ENCODE peak calls at places on chromosomes 12 and 14, in eight cellular contexts. C is neural progenitor cell, Z is astrocyte of the spinal cord, N is GM12865, F is fibroblast of pulmonary artery, J is endothelial cell, P is WTC11, S is left ventricle myocardium inferior. H is an unnamed sample.

GRCh38 chr12:7156259-7157197 is 26.4 kb downstream of the CLSTN3 start:
- DNase-seq in C (no peak), Z (no peak), N (no peak), F (no peak), J (no peak), P (no peak), S (no peak), H (no peak)

GRCh38 chr14:106844608-106845285 is 1318.4 kb downstream of the TMEM121 start:
- DNase-seq in C (no peak), Z (no peak), N (peak), F (no peak), J (no peak), P (no peak), S (peak), H (peak)

GRCh38 chr12:131364903-131365820 is 345.7 kb upstream of the SFSWAP start:
- DNase-seq in C (no peak), Z (no peak), N (no peak), F (no peak), J (no peak), P (no peak), S (no peak), H (no peak)

GRCh38 chr12:104686196-104686595 is 229.4 kb downstream of the CHST11 start:
- DNase-seq in C (no peak), Z (peak), N (no peak), F (peak), J (no peak), P (no peak), S (no peak), H (no peak)

GRCh38 chr12:91496337-91496736 is 313.7 kb upstream of the DCN start:
- DNase-seq in C (no peak), Z (no peak), N (no peak), F (no peak), J (no peak), P (no peak), S (no peak), H (no peak)

GRCh38 chr12:128864516-128865186 is 11.4 kb downstream of the GLT1D1 start:
- DNase-seq in C (no peak), Z (no peak), N (no peak), F (no peak), J (no peak), P (no peak), S (peak), H (no peak)

GRCh38 chr12:28780096-28780495 is 369.0 kb upstream of the FAR2 start:
- DNase-seq in C (no peak), Z (peak), N (no peak), F (peak), J (no peak), P (no peak), S (no peak), H (no peak)

GRCh38 chr12:18895946-18896345 is 158.0 kb downstream of the CAPZA3 start:
- DNase-seq in C (peak), Z (no peak), N (no peak), F (no peak), J (no peak), P (peak), S (peak), H (no peak)

GRCh38 chr12:14256555-14257169 is 108.8 kb upstream of the ATF7IP start:
- DNase-seq in C (peak), Z (peak), N (peak), F (peak), J (peak), P (peak), S (peak), H (peak)

GRCh38 chr12:128365831-128366231 is 98.9 kb downstream of the TMEM132C start:
- DNase-seq in C (peak), Z (no peak), N (no peak), F (no peak), J (no peak), P (no peak), S (no peak), H (no peak)

GRCh38 chr14:99174081-99174851 is 97.7 kb downstream of the BCL11B start:
- DNase-seq in C (no peak), Z (no peak), N (no peak), F (no peak), J (no peak), P (peak), S (no peak), H (no peak)

GRCh38 chr12:90304231-90304630 is 595.6 kb upstream of the ATP2B1 start:
- DNase-seq in C (no peak), Z (no peak), N (no peak), F (no peak), J (no peak), P (no peak), S (no peak), H (no peak)

GRCh38 chr14:80956105-80956504 is 684 bp downstream of the TSHR start:
- DNase-seq in C (no peak), Z (no peak), N (no peak), F (no peak), J (no peak), P (no peak), S (no peak), H (no peak)

GRCh38 chr12:95615735-95616134 is 64.5 kb upstream of the USP44 start:
- DNase-seq in C (no peak), Z (no peak), N (no peak), F (peak), J (no peak), P (no peak), S (no peak), H (no peak)

GRCh38 chr12:62647586-62647985 is 181.0 kb downstream of the MON2 start:
- DNase-seq in C (no peak), Z (no peak), N (no peak), F (peak), J (no peak), P (no peak), S (peak), H (no peak)

GRCh38 chr12:91732086-91732485 is 413.6 kb downstream of the BTG1 start:
- DNase-seq in C (no peak), Z (peak), N (no peak), F (no peak), J (no peak), P (no peak), S (no peak), H (no peak)

GRCh38 chr14:101182476-101182875 is 279.0 kb upstream of the RTL1 start:
- DNase-seq in C (no peak), Z (no peak), N (no peak), F (no peak), J (no peak), P (no peak), S (no peak), H (no peak)

GRCh38 chr14:34874386-34875030 is 652 bp downstream of the BAZ1A start:
- DNase-seq in C (peak), Z (peak), N (peak), F (peak), J (peak), P (peak), S (peak), H (no peak)

GRCh38 chr12:7346571-7347225 is 42.8 kb downstream of the ACSM4 start:
- DNase-seq in C (no peak), Z (no peak), N (no peak), F (no peak), J (no peak), P (no peak), S (no peak), H (no peak)

GRCh38 chr12:124450376-124450750 is 117.0 kb downstream of the NCOR2 start:
- DNase-seq in C (no peak), Z (no peak), N (no peak), F (no peak), J (no peak), P (no peak), S (no peak), H (no peak)

GRCh38 chr12:57896437-57897201 is 44.7 kb upstream of the ATP23 start:
- DNase-seq in C (peak), Z (peak), N (peak), F (peak), J (peak), P (peak), S (peak), H (no peak)

GRCh38 chr12:2768224-2768961 is 26.4 kb upstream of the FKBP4 start:
- DNase-seq in C (no peak), Z (no peak), N (peak), F (no peak), J (no peak), P (no peak), S (no peak), H (no peak)

GRCh38 chr14:94045101-94045500 is 19.0 kb downstream of the OTUB2 start:
- DNase-seq in C (no peak), Z (no peak), N (no peak), F (no peak), J (no peak), P (no peak), S (no peak), H (no peak)

GRCh38 chr12:109818900-109819500 is 14.2 kb downstream of the TRPV4 start:
- DNase-seq in C (no peak), Z (no peak), N (no peak), F (peak), J (no peak), P (no peak), S (no peak), H (no peak)

GRCh38 chr12:116662612-116663144 is 75.2 kb downstream of the SPRING1 start:
- DNase-seq in C (peak), Z (peak), N (no peak), F (no peak), J (peak), P (no peak), S (no peak), H (no peak)

GRCh38 chr12:109461049-109461845 is 15.9 kb downstream of the KCTD10 start:
- DNase-seq in C (no peak), Z (peak), N (peak), F (peak), J (no peak), P (no peak), S (peak), H (no peak)

GRCh38 chr12:57759360-57759980 is 4.6 kb downstream of the MARCHF9 start:
- DNase-seq in C (no peak), Z (no peak), N (peak), F (peak), J (no peak), P (no peak), S (no peak), H (no peak)

GRCh38 chr12:41709463-41710285 is 435.0 kb downstream of the GXYLT1 start:
- DNase-seq in C (no peak), Z (no peak), N (no peak), F (no peak), J (no peak), P (no peak), S (no peak), H (no peak)

GRCh38 chr12:5140190-5140589 is 96.5 kb downstream of the KCNA5 start:
- DNase-seq in C (no peak), Z (no peak), N (no peak), F (no peak), J (no peak), P (no peak), S (no peak), H (no peak)

GRCh38 chr12:30807695-30808034 is 52.9 kb upstream of the CAPRIN2 start:
- DNase-seq in C (no peak), Z (no peak), N (no peak), F (no peak), J (no peak), P (no peak), S (no peak), H (no peak)
- TF ChIP-seq CTCF in C (no peak), Z (no peak), N (no peak), F (no peak), J (no peak), P (no peak), S (no peak), H (no peak)

DNA sequence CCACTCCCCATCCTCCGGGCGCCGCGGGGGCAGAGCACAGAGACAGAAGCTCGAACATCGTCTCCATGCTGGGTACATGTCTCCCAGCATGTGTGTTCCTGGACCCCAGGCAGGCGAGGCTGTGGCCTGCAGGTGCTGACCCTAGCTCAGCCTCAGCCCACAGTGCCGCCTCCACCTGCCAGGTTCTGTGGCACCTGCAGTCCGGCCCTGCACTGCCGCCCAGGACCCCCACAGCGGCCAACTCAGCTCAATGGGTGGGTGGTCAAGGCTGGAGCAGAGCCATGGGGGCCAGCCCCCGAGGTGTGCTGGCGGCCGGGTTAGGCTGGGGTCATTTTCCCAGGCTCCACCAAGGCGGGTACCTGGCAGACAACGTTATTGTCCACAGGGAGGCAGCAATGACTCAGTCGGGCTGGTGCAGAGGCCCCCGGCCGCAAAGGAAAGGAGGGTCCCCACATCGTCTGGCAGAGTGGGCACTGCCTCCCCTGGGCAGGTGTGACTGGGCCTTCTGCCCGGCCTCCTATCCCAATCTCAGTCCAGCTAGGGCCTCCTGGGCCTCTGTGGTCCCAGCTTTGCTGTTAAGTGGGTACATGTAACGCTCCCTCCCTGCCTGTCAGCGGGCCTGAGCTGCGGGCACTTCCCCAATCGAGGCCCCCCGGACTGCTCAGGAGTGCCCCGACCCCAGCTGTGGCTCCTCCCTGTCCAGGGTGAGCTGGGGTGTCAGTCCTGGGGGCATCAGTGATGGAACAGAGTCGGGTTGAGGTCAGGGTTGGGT is 20.2 kb upstream of the NUDT14 start:
- DNase-seq in C (peak), Z (no peak), N (no peak), F (no peak), J (no peak), P (peak), S (no peak), H (no peak)
- TF ChIP-seq CTCF in C (peak), Z (no peak), N (peak), F (peak), J (no peak), P (no peak), S (peak), H (no peak)

GRCh38 chr12:76789335-76790050 is 25.6 kb downstream of the ZDHHC17 start:
- DNase-seq in C (no peak), Z (no peak), N (no peak), F (no peak), J (no peak), P (no peak), S (no peak), H (no peak)

GRCh38 chr12:76787689-76788088 is 23.8 kb downstream of the ZDHHC17 start:
- DNase-seq in C (no peak), Z (no peak), N (no peak), F (no peak), J (no peak), P (no peak), S (no peak), H (no peak)

GRCh38 chr12:76786986-76787385 is 23.1 kb downstream of the ZDHHC17 start:
- DNase-seq in C (no peak), Z (no peak), N (no peak), F (no peak), J (no peak), P (no peak), S (no peak), H (no peak)

GRCh38 chr12:76792828-76793227 is 28.9 kb downstream of the ZDHHC17 start:
- DNase-seq in C (no peak), Z (no peak), N (no peak), F (no peak), J (no peak), P (no peak), S (no peak), H (no peak)

DNA sequence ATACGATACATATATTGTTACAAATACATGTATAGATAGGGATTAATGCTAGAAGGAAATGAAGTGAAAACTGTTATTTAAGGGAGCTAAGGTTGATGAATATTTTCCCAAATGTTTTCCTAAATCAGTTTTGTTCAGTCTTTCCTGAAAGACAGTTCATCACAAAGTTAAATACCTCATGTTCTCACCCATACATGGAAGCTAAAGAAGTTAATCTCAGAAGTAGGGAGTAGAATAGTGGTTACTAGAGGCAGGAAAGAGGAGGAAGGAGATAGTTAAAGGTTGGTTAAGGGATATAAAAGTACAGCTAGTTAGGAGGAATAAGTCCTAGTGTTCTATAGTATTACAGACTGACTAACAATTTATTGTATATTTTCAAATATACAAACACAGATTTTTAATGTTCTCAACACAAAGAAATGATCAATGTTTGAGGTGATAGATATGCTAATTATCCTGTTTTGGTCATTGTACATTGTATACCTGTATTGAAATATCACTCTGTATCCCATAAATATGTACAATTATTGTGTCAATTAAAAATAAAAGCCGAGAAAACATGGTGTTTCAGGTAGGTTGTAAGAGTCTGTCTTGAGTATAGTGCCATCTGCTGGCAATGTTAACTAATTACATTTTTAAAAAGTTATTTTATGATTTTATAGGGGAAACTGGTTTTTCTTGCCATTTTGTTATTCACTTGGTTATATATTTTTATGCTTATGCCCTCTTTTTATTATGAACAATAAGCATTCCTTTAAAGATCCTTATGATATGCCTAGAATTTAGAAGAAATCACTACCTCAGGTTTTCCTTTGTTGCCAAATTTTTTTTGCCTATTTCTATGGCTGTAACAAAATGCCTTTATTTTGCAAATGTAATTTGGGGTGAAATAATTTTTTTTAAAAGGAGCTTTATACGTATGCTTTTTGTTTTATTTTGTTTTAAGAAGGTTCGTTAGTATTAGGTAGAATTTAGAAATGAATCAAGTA is 26.9 kb downstream of the ZDHHC17 start:
- DNase-seq in C (peak), Z (peak), N (peak), F (peak), J (no peak), P (no peak), S (no peak), H (no peak)
- TF ChIP-seq CTCF in C (peak), Z (peak), N (peak), F (peak), J (peak), P (peak), S (peak), H (peak)

DNA sequence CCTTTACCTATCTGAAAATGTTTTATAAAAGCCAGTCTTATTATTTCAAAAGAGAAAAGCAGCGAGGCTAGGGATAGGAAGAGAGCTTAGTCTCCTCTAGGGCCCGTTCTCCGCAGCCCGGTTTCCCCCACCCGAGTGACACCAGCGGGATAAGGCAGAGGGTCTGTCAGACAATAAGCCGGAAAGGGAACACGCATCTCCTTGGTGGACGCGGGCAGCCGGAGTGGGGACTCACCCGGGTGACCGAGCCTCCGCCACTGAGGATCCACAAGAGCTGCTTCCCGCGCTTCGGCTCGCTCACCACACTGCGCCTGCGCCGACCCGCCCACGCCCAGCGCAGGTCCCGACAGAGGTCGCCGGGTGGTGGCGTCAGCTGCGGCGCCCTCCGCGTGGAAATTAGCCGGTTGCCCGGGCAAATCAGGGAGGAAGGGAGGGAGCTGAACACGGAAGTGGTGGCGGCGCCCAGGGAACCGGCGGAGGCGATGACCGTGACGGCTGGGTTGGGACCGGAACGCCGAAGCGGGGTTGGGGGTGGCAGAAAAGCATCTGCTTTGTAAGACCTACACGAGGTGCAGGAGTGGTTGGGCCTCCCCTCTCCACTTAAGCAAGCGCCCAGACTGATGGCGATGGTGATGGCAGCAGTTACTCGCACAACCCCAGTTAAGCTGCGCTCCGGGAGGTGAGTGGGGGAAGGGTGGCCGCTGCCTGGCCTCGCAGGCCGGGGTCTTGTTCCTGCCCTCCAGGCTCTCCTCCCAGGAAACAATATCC is at the start of the genes SOCS4 and WDHD1:
- DNase-seq in C (peak), Z (peak), N (peak), F (peak), J (peak), P (peak), S (peak), H (peak)
- TF ChIP-seq CTCF in C (peak), Z (no peak), N (peak), F (no peak), J (no peak), P (no peak), S (peak), H (no peak)

DNA sequence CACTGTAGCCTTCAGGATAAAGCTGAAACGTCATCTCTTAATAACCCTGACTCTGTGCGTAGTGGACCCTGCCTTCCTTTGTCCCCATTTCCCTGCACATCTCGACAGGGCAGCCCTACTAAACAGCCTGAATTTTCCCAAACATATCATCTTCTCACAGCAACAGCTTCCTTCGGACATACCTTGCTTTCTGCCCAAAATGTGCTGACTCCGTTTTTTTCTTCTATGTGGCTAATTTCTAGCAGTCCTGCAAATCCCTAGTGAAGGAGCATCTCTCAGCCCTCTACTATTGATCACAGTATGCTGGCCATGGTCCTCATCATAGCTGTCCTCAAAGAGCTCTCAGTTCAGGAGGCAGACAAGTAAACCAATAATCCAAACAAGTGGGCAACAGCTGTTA is 53.1 kb upstream of the PCED1B start:
- DNase-seq in C (no peak), Z (no peak), N (no peak), F (no peak), J (no peak), P (no peak), S (no peak), H (no peak)
- TF ChIP-seq CTCF in C (no peak), Z (no peak), N (no peak), F (no peak), J (no peak), P (no peak), S (no peak), H (no peak)